ENCODE peak calls at places on chromosomes 3 and 15, in six cellular contexts. S is neural crest cell, Z is suprapubic skin, L is pancreas, X is colonic mucosa, W is SK-N-SH. F is an unnamed sample.

GRCh38 chr3:168212664-168213255 is 117.0 kb upstream of the GOLIM4 start:
- DNase-seq in S (no peak), Z (no peak), L (no peak), X (no peak), W (no peak), F (no peak)

GRCh38 chr3:99678023-99678422 is 39.6 kb downstream of the COL8A1 start:
- DNase-seq in S (no peak), Z (no peak), L (no peak), X (no peak), W (no peak), F (no peak)

GRCh38 chr15:81575436-81576123 is 201.6 kb upstream of the TMC3 start:
- DNase-seq in S (no peak), Z (no peak), L (no peak), X (no peak), W (no peak), F (no peak)

GRCh38 chr3:172259191-172259590 is 189.1 kb downstream of the GHSR start:
- DNase-seq in S (no peak), Z (no peak), L (no peak), X (no peak), W (no peak), F (no peak)

GRCh38 chr15:101436526-101436925 is 53.0 kb downstream of the PCSK6 start:
- DNase-seq in S (no peak), Z (no peak), L (no peak), X (no peak), W (no peak), F (no peak)

GRCh38 chr15:42056934-42057743 is 36.3 kb upstream of the PLA2G4E start:
- DNase-seq in S (peak), Z (no peak), L (peak), X (peak), W (peak), F (peak)

GRCh38 chr3:188832146-188832545 is 339.6 kb upstream of the TPRG1 start:
- DNase-seq in S (no peak), Z (no peak), L (no peak), X (no peak), W (no peak), F (no peak)

GRCh38 chr15:31307270-31308184 is 19.1 kb upstream of the KLF13 start:
- DNase-seq in S (no peak), Z (peak), L (no peak), X (no peak), W (no peak), F (no peak)

GRCh38 chr15:36080759-36081158 is 498.7 kb upstream of the CDIN1 start:
- DNase-seq in S (no peak), Z (no peak), L (no peak), X (no peak), W (no peak), F (no peak)

GRCh38 chr3:107969525-107969924 is 121.3 kb downstream of the CD47 start:
- DNase-seq in S (no peak), Z (no peak), L (no peak), X (no peak), W (no peak), F (no peak)

GRCh38 chr3:45236964-45237363 is 10.9 kb upstream of the TMEM158 start:
- DNase-seq in S (no peak), Z (no peak), L (no peak), X (no peak), W (no peak), F (no peak)

GRCh38 chr3:32100465-32100864 is 6.0 kb upstream of the GPD1L start:
- DNase-seq in S (no peak), Z (no peak), L (no peak), X (no peak), W (no peak), F (no peak)

GRCh38 chr3:52247455-52248164 is 2.1 kb downstream of the PPM1M start:
- DNase-seq in S (no peak), Z (no peak), L (no peak), X (no peak), W (no peak), F (no peak)

GRCh38 chr15:69609176-69609575 is 156.6 kb downstream of the RPLP1 start:
- DNase-seq in S (no peak), Z (no peak), L (no peak), X (peak), W (no peak), F (no peak)

GRCh38 chr3:174330303-174330702 is 528.8 kb upstream of the NAALADL2 start:
- DNase-seq in S (no peak), Z (no peak), L (no peak), X (no peak), W (no peak), F (no peak)

GRCh38 chr3:41419809-41420208 is 220.5 kb downstream of the CTNNB1 start:
- DNase-seq in S (no peak), Z (no peak), L (no peak), X (no peak), W (no peak), F (no peak)
- TF ChIP-seq CTCF in S (no peak), Z (no peak), L (no peak), X (no peak), W (no peak), F (no peak)

GRCh38 chr15:44726568-44727461 is 9.5 kb upstream of the TRIM69 start:
- DNase-seq in S (no peak), Z (no peak), L (no peak), X (peak), W (no peak), F (no peak)
- TF ChIP-seq CTCF in S (no peak), Z (no peak), L (no peak), X (no peak), W (no peak), F (no peak)

DNA sequence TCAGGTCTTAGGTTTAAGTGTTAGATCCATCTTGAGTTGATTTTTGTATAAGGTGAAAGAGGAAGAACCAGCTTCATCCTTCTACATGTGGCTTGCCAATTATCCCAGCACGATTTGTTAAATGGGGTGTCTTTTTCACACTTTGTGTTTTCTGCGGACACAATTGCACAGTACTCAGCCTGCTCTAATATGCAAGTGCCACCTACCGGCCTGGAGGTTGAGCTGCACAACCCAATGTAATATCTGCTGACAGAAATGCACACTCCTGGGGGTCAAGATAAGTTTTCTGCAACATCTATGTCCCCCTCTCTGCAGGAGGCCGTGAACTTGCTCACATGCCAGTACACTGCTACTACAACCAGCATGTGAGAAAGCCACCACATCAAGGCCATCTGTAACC is 791.9 kb upstream of the ROBO1 start:
- DNase-seq in S (no peak), Z (no peak), L (no peak), X (no peak), W (no peak), F (no peak)
- TF ChIP-seq CTCF in S (no peak), Z (no peak), L (no peak), X (no peak), W (peak), F (no peak)

GRCh38 chr3:48240711-48241491 is at the start of gene ZNF589:
- DNase-seq in S (peak), Z (peak), L (peak), X (peak), W (peak), F (peak)
- TF ChIP-seq CTCF in S (no peak), Z (peak), L (no peak), X (no peak), W (peak), F (no peak)

GRCh38 chr15:90214553-90215205 is 13.5 kb downstream of the SEMA4B start:
- DNase-seq in S (no peak), Z (no peak), L (no peak), X (no peak), W (no peak), F (no peak)
- TF ChIP-seq CTCF in S (peak), Z (no peak), L (no peak), X (no peak), W (peak), F (no peak)

DNA sequence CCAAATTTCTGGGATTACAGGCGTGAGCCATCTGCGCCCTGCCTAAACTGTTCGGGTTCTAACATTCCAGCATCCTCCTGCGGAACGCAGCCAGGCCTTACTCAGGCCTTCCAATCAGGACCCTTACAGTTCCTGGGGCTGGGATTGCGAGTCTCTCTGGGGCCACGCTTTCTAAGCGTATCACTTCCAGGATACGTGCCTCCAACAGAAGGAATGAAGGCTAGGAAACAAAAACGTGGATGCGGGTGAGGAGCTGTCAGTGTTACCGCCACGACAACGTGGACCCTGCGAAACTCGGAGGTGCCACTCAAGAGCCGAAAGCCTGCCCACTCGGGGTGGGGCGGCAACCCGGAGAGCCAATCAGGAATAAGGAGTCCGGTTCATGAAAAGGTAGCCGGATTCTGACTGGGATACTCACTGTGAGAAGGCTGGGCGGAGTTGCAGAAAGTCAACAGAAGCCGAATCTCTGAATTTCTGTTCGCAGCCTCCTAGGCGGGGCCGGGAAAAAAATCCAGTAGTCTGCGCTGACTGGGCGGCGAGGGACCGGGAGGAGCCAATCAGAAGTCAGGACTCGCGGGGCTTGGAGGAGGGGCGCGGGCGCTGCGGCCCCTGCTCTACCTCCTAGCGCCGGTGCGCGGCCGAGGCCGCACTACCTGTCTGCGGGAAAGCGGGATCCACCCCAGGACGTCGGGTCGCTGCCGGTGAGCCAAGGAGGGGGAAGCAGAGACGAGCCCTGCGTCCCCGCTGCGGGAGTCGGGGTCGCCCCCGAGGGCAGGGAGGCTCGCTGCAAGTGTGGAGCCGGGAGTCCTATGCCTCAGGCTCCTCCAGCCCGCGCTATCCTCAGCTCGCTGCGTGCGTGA is at the start of gene HYKK:
- DNase-seq in S (peak), Z (peak), L (peak), X (peak), W (peak), F (peak)
- TF ChIP-seq CTCF in S (peak), Z (no peak), L (no peak), X (no peak), W (no peak), F (no peak)

GRCh38 chr15:72202302-72202701 is 4.7 kb upstream of the GRAMD2A start:
- DNase-seq in S (no peak), Z (no peak), L (no peak), X (no peak), W (no peak), F (no peak)

GRCh38 chr15:72202801-72203506 is 5.4 kb upstream of the GRAMD2A start:
- DNase-seq in S (no peak), Z (no peak), L (no peak), X (no peak), W (no peak), F (no peak)

GRCh38 chr15:72205273-72205672 is 7.7 kb upstream of the GRAMD2A start:
- DNase-seq in S (no peak), Z (no peak), L (no peak), X (no peak), W (no peak), F (no peak)

GRCh38 chr15:72201346-72202029 is 3.9 kb upstream of the GRAMD2A start:
- DNase-seq in S (no peak), Z (no peak), L (no peak), X (no peak), W (no peak), F (no peak)

DNA sequence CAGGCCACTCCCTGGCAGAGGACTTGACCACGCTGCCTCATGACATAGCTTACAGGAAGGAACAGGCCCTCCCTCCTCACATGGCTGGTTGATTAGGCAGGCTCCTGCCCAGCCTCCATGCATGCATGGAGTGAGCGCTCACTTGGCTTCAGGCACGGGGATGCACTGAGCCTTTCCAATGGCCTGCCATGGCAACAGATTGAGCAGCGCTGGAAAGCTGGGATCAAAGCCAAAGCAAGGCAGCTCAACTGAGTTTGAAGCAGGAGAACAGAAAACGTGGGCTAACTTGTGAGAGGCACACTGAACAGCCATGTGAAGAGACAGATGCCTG is 5.9 kb upstream of the GRAMD2A start:
- DNase-seq in S (no peak), Z (no peak), L (peak), X (no peak), W (peak), F (no peak)
- TF ChIP-seq CTCF in S (no peak), Z (no peak), L (no peak), X (no peak), W (no peak), F (no peak)

F was measured in nephron progenitor cell.